ENCODE peak calls at places on chromosome 16, in nine cellular contexts. G is stimulated activated CD8-positive, alpha-beta memory T cell treated with anti-CD3 and anti-CD28 coated beads, Interleukin-4, amount 100 ng/mL, for 48 hours; P is CD8-positive, alpha-beta T cell; E is stimulated activated CD4-positive, alpha-beta T cell treated with anti-CD3 and anti-CD28 coated beads, Interleukin-2, amount 100 ng/mL, for 24 hours; Y is NCI-H1417; V is head of caudate nucleus; A is activated naive CD8-positive, alpha-beta T cell treated with anti-CD3 and anti-CD28 coated beads, Interleukin-2, amount 50 U/mL, for 24 hours; Z is activated naive CD4-positive, alpha-beta T cell; D is HS-5. X is an unnamed sample.

GRCh38 chr16:50166511-50167500 is 13.7 kb downstream of the TENT4B start:
- DNase-seq in G (peak), P (no peak), E (peak), Y (no peak), V (no peak), A (peak), Z (no peak), D (no peak), X (no peak)

GRCh38 chr16:81645303-81645702 is 133.8 kb upstream of the PLCG2 start:
- DNase-seq in G (no peak), P (no peak), E (no peak), Y (peak), V (peak), A (no peak), Z (no peak), D (no peak), X (peak)

GRCh38 chr16:54466233-54466632 is 179.6 kb upstream of the IRX3 start:
- DNase-seq in G (no peak), P (no peak), E (no peak), Y (peak), V (no peak), A (no peak), Z (no peak), D (no peak), X (no peak)

GRCh38 chr16:5604770-5605169 is 507.2 kb upstream of the EEF2KMT start:
- DNase-seq in G (no peak), P (no peak), E (peak), Y (no peak), V (peak), A (peak), Z (no peak), D (no peak), X (peak)

GRCh38 chr16:80300456-80300855 is 240.3 kb upstream of the DYNLRB2 start:
- DNase-seq in G (no peak), P (no peak), E (no peak), Y (no peak), V (no peak), A (no peak), Z (no peak), D (peak), X (no peak)

GRCh38 chr16:72291121-72291520 is 119.2 kb upstream of the PMFBP1 start:
- DNase-seq in G (no peak), P (no peak), E (no peak), Y (no peak), V (no peak), A (no peak), Z (no peak), D (no peak), X (no peak)

GRCh38 chr16:19589771-19590302 is 34.3 kb downstream of the VPS35L start:
- DNase-seq in G (no peak), P (no peak), E (no peak), Y (no peak), V (no peak), A (no peak), Z (no peak), D (peak), X (peak)

GRCh38 chr16:17836868-17837602 is 366.3 kb upstream of the XYLT1 start:
- DNase-seq in G (no peak), P (no peak), E (no peak), Y (no peak), V (peak), A (no peak), Z (no peak), D (peak), X (no peak)

GRCh38 chr16:14409563-14409962 is 220.5 kb downstream of the PARN start:
- DNase-seq in G (no peak), P (no peak), E (no peak), Y (no peak), V (no peak), A (no peak), Z (no peak), D (peak), X (no peak)

GRCh38 chr16:48535831-48536599 is 74.0 kb downstream of the N4BP1 start:
- DNase-seq in G (peak), P (no peak), E (no peak), Y (no peak), V (no peak), A (peak), Z (no peak), D (no peak), X (no peak)

GRCh38 chr16:25416002-25416401 is 158.4 kb upstream of the ZKSCAN2 start:
- DNase-seq in G (no peak), P (no peak), E (no peak), Y (no peak), V (no peak), A (no peak), Z (no peak), D (no peak), X (no peak)

GRCh38 chr16:84351630-84352029 is 16.7 kb upstream of the ATP2C2 start:
- DNase-seq in G (no peak), P (no peak), E (no peak), Y (no peak), V (no peak), A (no peak), Z (no peak), D (no peak), X (no peak)

X was measured in NCI-H1694 treated with DMSO at 0.1 percent for 48 hours.